ENCODE peak calls at places on chromosomes 2 and 18, in eight cellular contexts. One of them, this sample, is unnamed. For H3K9me3, the result is how much of the 10 kb centered on the place peaks cover.

GRCh38 chr18:70234667-70235459 is 29.4 kb upstream of the RTTN start:
- DNase-seq in CD8-positive, alpha-beta memory T cell: no peak
- DNase-seq in CD8-positive, alpha-beta T cell: no peak
- DNase-seq in heart right ventricle: peak
- DNase-seq in spleen: no peak
- DNase-seq in psoas muscle: no peak
- DNase-seq in adipocyte: no peak
- DNase-seq in neural progenitor cell: no peak
- DNase-seq in this sample: no peak

GRCh38 chr2:161391737-161392506 is 24.2 kb upstream of the TBR1 start:
- DNase-seq in CD8-positive, alpha-beta memory T cell: no peak
- DNase-seq in CD8-positive, alpha-beta T cell: no peak
- DNase-seq in heart right ventricle: no peak
- DNase-seq in spleen: no peak
- DNase-seq in psoas muscle: no peak
- DNase-seq in adipocyte: no peak
- DNase-seq in neural progenitor cell: no peak
- DNase-seq in this sample: no peak

GRCh38 chr18:6948238-6948637 is 169.4 kb downstream of the LAMA1 start:
- DNase-seq in CD8-positive, alpha-beta memory T cell: no peak
- DNase-seq in CD8-positive, alpha-beta T cell: no peak
- DNase-seq in heart right ventricle: no peak
- DNase-seq in spleen: no peak
- DNase-seq in psoas muscle: no peak
- DNase-seq in adipocyte: no peak
- DNase-seq in neural progenitor cell: no peak
- DNase-seq in this sample: no peak

GRCh38 chr2:85672486-85672885 is 4.5 kb upstream of the SFTPB start:
- DNase-seq in CD8-positive, alpha-beta memory T cell: no peak
- DNase-seq in CD8-positive, alpha-beta T cell: no peak
- DNase-seq in heart right ventricle: no peak
- DNase-seq in spleen: no peak
- DNase-seq in psoas muscle: no peak
- DNase-seq in adipocyte: no peak
- DNase-seq in neural progenitor cell: no peak
- DNase-seq in this sample: no peak

GRCh38 chr2:155169317-155169716 is 470.8 kb downstream of the KCNJ3 start:
- DNase-seq in CD8-positive, alpha-beta memory T cell: no peak
- DNase-seq in CD8-positive, alpha-beta T cell: no peak
- DNase-seq in heart right ventricle: no peak
- DNase-seq in spleen: no peak
- DNase-seq in psoas muscle: no peak
- DNase-seq in adipocyte: no peak
- DNase-seq in neural progenitor cell: no peak
- DNase-seq in this sample: no peak

GRCh38 chr2:240820014-240820606 is at the start of gene KIF1A:
- DNase-seq in CD8-positive, alpha-beta memory T cell: no peak
- DNase-seq in CD8-positive, alpha-beta T cell: no peak
- DNase-seq in heart right ventricle: no peak
- DNase-seq in spleen: peak
- DNase-seq in psoas muscle: peak
- DNase-seq in adipocyte: peak
- DNase-seq in neural progenitor cell: peak
- DNase-seq in this sample: no peak

GRCh38 chr2:28273751-28274150 is 118.9 kb upstream of the FOSL2 start:
- DNase-seq in CD8-positive, alpha-beta memory T cell: peak
- DNase-seq in CD8-positive, alpha-beta T cell: no peak
- DNase-seq in heart right ventricle: no peak
- DNase-seq in spleen: no peak
- DNase-seq in psoas muscle: no peak
- DNase-seq in adipocyte: no peak
- DNase-seq in neural progenitor cell: no peak
- DNase-seq in this sample: no peak

GRCh38 chr2:236167297-236168109 is 683 bp downstream of the GBX2 start:
- DNase-seq in CD8-positive, alpha-beta memory T cell: no peak
- DNase-seq in CD8-positive, alpha-beta T cell: no peak
- DNase-seq in heart right ventricle: no peak
- DNase-seq in spleen: peak
- DNase-seq in psoas muscle: no peak
- DNase-seq in adipocyte: peak
- DNase-seq in neural progenitor cell: peak
- DNase-seq in this sample: no peak

GRCh38 chr2:33029459-33029858 is 82.7 kb downstream of the LTBP1 start:
- DNase-seq in CD8-positive, alpha-beta memory T cell: no peak
- DNase-seq in CD8-positive, alpha-beta T cell: no peak
- DNase-seq in heart right ventricle: no peak
- DNase-seq in spleen: no peak
- DNase-seq in psoas muscle: no peak
- DNase-seq in adipocyte: no peak
- DNase-seq in neural progenitor cell: no peak
- DNase-seq in this sample: no peak

GRCh38 chr2:98915751-98916358 is 20.2 kb downstream of the CRACDL start:
- DNase-seq in CD8-positive, alpha-beta memory T cell: no peak
- DNase-seq in CD8-positive, alpha-beta T cell: no peak
- DNase-seq in heart right ventricle: no peak
- DNase-seq in spleen: no peak
- DNase-seq in psoas muscle: no peak
- DNase-seq in adipocyte: peak
- DNase-seq in neural progenitor cell: no peak
- DNase-seq in this sample: no peak

GRCh38 chr2:177242136-177242987 is 22.2 kb downstream of the NFE2L2 start:
- DNase-seq in CD8-positive, alpha-beta memory T cell: no peak
- DNase-seq in CD8-positive, alpha-beta T cell: no peak
- DNase-seq in heart right ventricle: no peak
- DNase-seq in spleen: no peak
- DNase-seq in psoas muscle: no peak
- DNase-seq in adipocyte: peak
- DNase-seq in neural progenitor cell: no peak
- DNase-seq in this sample: no peak

GRCh38 chr2:187594801-187595200 is 40.6 kb upstream of the TFPI start:
- DNase-seq in CD8-positive, alpha-beta memory T cell: no peak
- DNase-seq in CD8-positive, alpha-beta T cell: no peak
- DNase-seq in heart right ventricle: no peak
- DNase-seq in spleen: no peak
- DNase-seq in psoas muscle: no peak
- DNase-seq in adipocyte: peak
- DNase-seq in neural progenitor cell: no peak
- DNase-seq in this sample: no peak

GRCh38 chr2:15269043-15269442 is 292.1 kb downstream of the NBAS start:
- DNase-seq in CD8-positive, alpha-beta memory T cell: no peak
- DNase-seq in CD8-positive, alpha-beta T cell: no peak
- DNase-seq in heart right ventricle: no peak
- DNase-seq in spleen: no peak
- DNase-seq in psoas muscle: no peak
- DNase-seq in adipocyte: no peak
- DNase-seq in neural progenitor cell: no peak
- DNase-seq in this sample: no peak

GRCh38 chr2:15273452-15273851 is 287.7 kb downstream of the NBAS start:
- DNase-seq in CD8-positive, alpha-beta memory T cell: no peak
- DNase-seq in CD8-positive, alpha-beta T cell: no peak
- DNase-seq in heart right ventricle: no peak
- DNase-seq in spleen: no peak
- DNase-seq in psoas muscle: no peak
- DNase-seq in adipocyte: no peak
- DNase-seq in neural progenitor cell: no peak
- DNase-seq in this sample: no peak

GRCh38 chr2:15275341-15275740 is 285.8 kb downstream of the NBAS start:
- DNase-seq in CD8-positive, alpha-beta memory T cell: no peak
- DNase-seq in CD8-positive, alpha-beta T cell: no peak
- DNase-seq in heart right ventricle: no peak
- DNase-seq in spleen: no peak
- DNase-seq in psoas muscle: no peak
- DNase-seq in adipocyte: no peak
- DNase-seq in neural progenitor cell: no peak
- DNase-seq in this sample: no peak

GRCh38 chr2:15271941-15272340 is 289.2 kb downstream of the NBAS start:
- DNase-seq in CD8-positive, alpha-beta memory T cell: no peak
- DNase-seq in CD8-positive, alpha-beta T cell: no peak
- DNase-seq in heart right ventricle: no peak
- DNase-seq in spleen: no peak
- DNase-seq in psoas muscle: no peak
- DNase-seq in adipocyte: peak
- DNase-seq in neural progenitor cell: no peak
- DNase-seq in this sample: no peak

GRCh38 chr2:15272961-15273360 is 288.2 kb downstream of the NBAS start:
- DNase-seq in CD8-positive, alpha-beta memory T cell: no peak
- DNase-seq in CD8-positive, alpha-beta T cell: no peak
- DNase-seq in heart right ventricle: no peak
- DNase-seq in spleen: no peak
- DNase-seq in psoas muscle: no peak
- DNase-seq in adipocyte: no peak
- DNase-seq in neural progenitor cell: no peak
- DNase-seq in this sample: no peak
- H3K9me3 ChIP-seq in CD8-positive, alpha-beta memory T cell: under half
- H3K9me3 ChIP-seq in CD8-positive, alpha-beta T cell: under half
- H3K9me3 ChIP-seq in heart right ventricle: under half
- H3K9me3 ChIP-seq in spleen: under half
- H3K9me3 ChIP-seq in psoas muscle: under half
- H3K9me3 ChIP-seq in adipocyte: under half
- H3K9me3 ChIP-seq in neural progenitor cell: under half
- H3K9me3 ChIP-seq in this sample: under half

DNA sequence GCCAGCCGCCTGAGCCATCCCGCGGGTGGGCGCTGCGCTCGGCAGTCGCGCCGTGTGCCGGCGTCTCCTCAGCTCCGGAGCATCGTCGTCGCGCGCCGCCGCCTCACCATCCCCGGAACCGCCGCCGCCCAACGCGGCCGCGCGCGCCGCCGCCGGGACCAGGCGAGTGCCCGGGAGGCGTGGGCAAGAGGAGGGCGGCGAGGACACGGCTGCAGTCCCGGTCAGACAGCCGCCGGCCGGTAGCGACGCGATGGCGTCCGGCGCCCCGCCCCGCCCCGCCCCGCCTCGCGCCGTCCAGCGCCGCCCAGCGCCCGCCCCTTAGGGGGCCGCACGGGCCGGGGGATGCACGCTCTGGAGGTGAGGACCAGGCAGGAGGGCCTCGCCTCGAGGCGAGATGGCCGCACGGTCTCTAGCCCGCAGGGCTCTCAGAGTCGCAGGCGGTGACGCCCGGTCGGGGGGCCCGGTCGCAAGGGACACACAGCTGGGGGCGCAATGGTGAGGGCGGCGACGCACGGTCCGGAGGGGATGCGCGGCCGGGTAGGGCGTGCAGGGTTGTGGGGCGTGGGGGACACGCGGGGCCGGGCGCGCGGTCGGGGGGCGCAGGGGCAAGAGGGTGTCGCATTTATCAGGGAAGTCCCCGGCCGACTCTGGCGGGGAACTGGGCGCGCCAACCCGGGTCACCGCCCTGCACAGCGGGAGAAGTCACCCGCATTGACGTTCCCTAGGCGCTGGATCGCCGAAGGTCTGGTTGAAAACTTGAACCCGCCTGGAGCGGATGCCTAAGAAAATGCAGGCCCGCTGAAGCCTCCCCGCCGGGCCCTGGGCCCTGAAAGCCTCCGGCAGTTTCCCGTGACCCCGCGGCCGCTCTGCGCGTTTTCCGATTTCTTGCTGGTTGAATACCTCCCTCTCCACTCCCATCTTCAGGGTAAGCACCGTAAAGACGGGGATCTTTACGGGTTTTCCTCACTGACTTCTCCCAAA is at the start of gene SPIRE1:
- DNase-seq in CD8-positive, alpha-beta memory T cell: peak
- DNase-seq in CD8-positive, alpha-beta T cell: peak
- DNase-seq in heart right ventricle: peak
- DNase-seq in spleen: peak
- DNase-seq in psoas muscle: peak
- DNase-seq in adipocyte: peak
- DNase-seq in neural progenitor cell: peak
- DNase-seq in this sample: peak
- H3K4me3 ChIP-seq in CD8-positive, alpha-beta memory T cell: peak
- H3K4me3 ChIP-seq in CD8-positive, alpha-beta T cell: peak
- H3K4me3 ChIP-seq in heart right ventricle: peak
- H3K4me3 ChIP-seq in spleen: peak
- H3K4me3 ChIP-seq in psoas muscle: peak
- H3K4me3 ChIP-seq in adipocyte: peak
- H3K4me3 ChIP-seq in neural progenitor cell: peak
- H3K4me3 ChIP-seq in this sample: peak

GRCh38 chr18:78540636-78541400 is 438.8 kb upstream of the SALL3 start:
- DNase-seq in CD8-positive, alpha-beta memory T cell: no peak
- DNase-seq in CD8-positive, alpha-beta T cell: no peak
- DNase-seq in heart right ventricle: no peak
- DNase-seq in spleen: no peak
- DNase-seq in psoas muscle: no peak
- DNase-seq in adipocyte: no peak
- DNase-seq in neural progenitor cell: no peak
- DNase-seq in this sample: no peak

GRCh38 chr18:78542204-78542603 is 437.4 kb upstream of the SALL3 start:
- DNase-seq in CD8-positive, alpha-beta memory T cell: no peak
- DNase-seq in CD8-positive, alpha-beta T cell: no peak
- DNase-seq in heart right ventricle: peak
- DNase-seq in spleen: no peak
- DNase-seq in psoas muscle: no peak
- DNase-seq in adipocyte: no peak
- DNase-seq in neural progenitor cell: no peak
- DNase-seq in this sample: peak

GRCh38 chr18:78543201-78543725 is 436.4 kb upstream of the SALL3 start:
- DNase-seq in CD8-positive, alpha-beta memory T cell: no peak
- DNase-seq in CD8-positive, alpha-beta T cell: no peak
- DNase-seq in heart right ventricle: no peak
- DNase-seq in spleen: no peak
- DNase-seq in psoas muscle: no peak
- DNase-seq in adipocyte: no peak
- DNase-seq in neural progenitor cell: no peak
- DNase-seq in this sample: no peak

GRCh38 chr18:78538669-78539440 is 440.8 kb upstream of the SALL3 start:
- DNase-seq in CD8-positive, alpha-beta memory T cell: no peak
- DNase-seq in CD8-positive, alpha-beta T cell: no peak
- DNase-seq in heart right ventricle: no peak
- DNase-seq in spleen: no peak
- DNase-seq in psoas muscle: no peak
- DNase-seq in adipocyte: no peak
- DNase-seq in neural progenitor cell: no peak
- DNase-seq in this sample: no peak
- H3K9me3 ChIP-seq in CD8-positive, alpha-beta memory T cell: under half
- H3K9me3 ChIP-seq in CD8-positive, alpha-beta T cell: under half
- H3K9me3 ChIP-seq in heart right ventricle: under half
- H3K9me3 ChIP-seq in spleen: under half
- H3K9me3 ChIP-seq in psoas muscle: under half
- H3K9me3 ChIP-seq in adipocyte: under half
- H3K9me3 ChIP-seq in neural progenitor cell: under half
- H3K9me3 ChIP-seq in this sample: under half

GRCh38 chr2:219448099-219448775 is 13.6 kb downstream of the SPEG start:
- DNase-seq in CD8-positive, alpha-beta memory T cell: no peak
- DNase-seq in CD8-positive, alpha-beta T cell: no peak
- DNase-seq in heart right ventricle: no peak
- DNase-seq in spleen: no peak
- DNase-seq in psoas muscle: peak
- DNase-seq in adipocyte: no peak
- DNase-seq in neural progenitor cell: peak
- DNase-seq in this sample: no peak
- H3K4me3 ChIP-seq in CD8-positive, alpha-beta memory T cell: no peak
- H3K4me3 ChIP-seq in CD8-positive, alpha-beta T cell: peak
- H3K4me3 ChIP-seq in heart right ventricle: no peak
- H3K4me3 ChIP-seq in spleen: no peak
- H3K4me3 ChIP-seq in psoas muscle: no peak
- H3K4me3 ChIP-seq in adipocyte: no peak
- H3K4me3 ChIP-seq in neural progenitor cell: peak
- H3K4me3 ChIP-seq in this sample: no peak

GRCh38 chr2:2567776-2568175 is 236.7 kb upstream of the MYT1L start:
- DNase-seq in CD8-positive, alpha-beta memory T cell: no peak
- DNase-seq in CD8-positive, alpha-beta T cell: no peak
- DNase-seq in heart right ventricle: no peak
- DNase-seq in spleen: peak
- DNase-seq in psoas muscle: peak
- DNase-seq in adipocyte: no peak
- DNase-seq in neural progenitor cell: no peak
- DNase-seq in this sample: no peak
- H3K9me3 ChIP-seq in CD8-positive, alpha-beta memory T cell: under half
- H3K9me3 ChIP-seq in CD8-positive, alpha-beta T cell: under half
- H3K9me3 ChIP-seq in heart right ventricle: under half
- H3K9me3 ChIP-seq in spleen: under half
- H3K9me3 ChIP-seq in psoas muscle: under half
- H3K9me3 ChIP-seq in adipocyte: under half
- H3K9me3 ChIP-seq in neural progenitor cell: under half
- H3K9me3 ChIP-seq in this sample: under half

This sample was measured in right lobe of liver.